ENCODE peak calls at places on chromosomes 3 and 15, in ten cellular contexts. D is cardiac muscle cell; K is heart left ventricle; I is GM23338; X is tibial artery; R is sigmoid colon; O is CD8-positive, alpha-beta memory T cell; A is IMR-90; E is ovary; C is body of pancreas. F is an unnamed sample.

GRCh38 chr15:59611277-59612260 is at the start of gene GCNT3:
- DNase-seq in D (peak; percentile 17), E (no peak), R (no peak), A (peak; percentile 12), I (no peak), X (no peak), C (peak; percentile 23), O (no peak), K (no peak), F (no peak)

GRCh38 chr15:94287794-94288246 is 56.5 kb downstream of the MCTP2 start:
- DNase-seq in X (no peak), C (no peak), K (no peak), A (no peak), I (peak; percentile 27), E (no peak), R (no peak), O (peak; percentile 63), D (no peak), F (no peak)

GRCh38 chr3:354433-354832 is 157.9 kb downstream of the CHL1 start:
- DNase-seq in K (no peak), R (no peak), X (no peak), C (peak; percentile 16), D (peak; percentile 38), O (no peak), I (peak; percentile 73), A (peak; percentile 64), E (no peak), F (peak; percentile 59)

GRCh38 chr3:171936231-171936841 is 93.2 kb downstream of the TMEM212 start:
- DNase-seq in I (no peak), D (peak; percentile 92), R (no peak), A (peak; percentile 78), C (no peak), K (no peak), X (no peak), E (no peak), O (no peak), F (no peak)

GRCh38 chr3:194637066-194637465 is 3.8 kb upstream of the TMEM44 start:
- DNase-seq in K (no peak), D (no peak), C (no peak), E (no peak), O (no peak), X (no peak), A (no peak), R (no peak), I (no peak), F (no peak)

GRCh38 chr15:70967646-70968045 is 75.0 kb downstream of the LRRC49 start:
- DNase-seq in X (no peak), E (no peak), O (no peak), K (no peak), A (no peak), I (no peak), R (no peak), D (no peak), C (no peak), F (no peak)

GRCh38 chr3:127455541-127456450 is 134.7 kb downstream of the TPRA1 start:
- DNase-seq in X (peak; percentile 61), E (peak; percentile 81), K (peak; percentile 67), I (peak; percentile 90), C (peak; percentile 65), A (peak; percentile 29), R (peak; percentile 72), O (no peak), D (peak; percentile 68), F (peak; percentile 51)

GRCh38 chr3:109806929-109807328 is 469.6 kb upstream of the DPPA4 start:
- DNase-seq in A (peak; percentile 56), C (no peak), K (no peak), D (peak; percentile 86), I (no peak), R (no peak), X (no peak), E (no peak), O (peak; percentile 65), F (no peak)

GRCh38 chr3:142926368-142926944 is 37.0 kb downstream of the PAQR9 start:
- DNase-seq in D (no peak), A (no peak), K (no peak), O (no peak), C (no peak), I (no peak), E (no peak), X (no peak), R (no peak), F (no peak)

GRCh38 chr3:54857343-54857742 is 70.5 kb downstream of the LRTM1 start:
- DNase-seq in E (no peak), X (no peak), D (no peak), K (no peak), O (no peak), I (no peak), C (no peak), R (no peak), A (no peak), F (no peak)

DNA sequence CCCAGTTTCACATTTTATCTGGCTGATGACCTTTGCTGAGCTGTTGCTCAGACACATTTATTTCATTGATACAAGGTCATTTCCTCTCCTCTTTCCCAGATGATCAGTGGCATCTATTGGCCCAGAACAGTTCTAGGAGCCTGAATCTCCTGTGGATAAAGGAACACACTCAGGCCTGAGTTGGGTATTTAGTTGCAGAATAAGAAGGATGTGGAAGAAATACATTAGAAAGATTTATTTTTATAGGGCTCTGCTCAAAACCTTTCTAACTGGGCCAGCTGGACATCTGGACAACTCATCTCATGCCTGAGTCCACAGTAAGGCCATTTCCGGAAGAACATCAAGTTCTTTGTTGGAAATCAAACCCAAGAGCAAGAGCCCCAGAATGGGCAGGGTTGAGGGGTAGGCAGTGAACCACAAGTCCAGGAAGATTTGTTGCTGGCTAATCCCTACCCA is 19.7 kb upstream of the MFGE8 start:
- DNase-seq in O (no peak), R (no peak), A (no peak), I (no peak), D (no peak), K (peak; percentile 50), E (no peak), C (no peak), X (no peak), F (no peak)
- H3K27ac ChIP-seq in O (no peak overlapping the region), R (peak overlapping the region; percentile 69), A (no peak overlapping the region), I (no peak overlapping the region), D (no peak overlapping the region), K (peak overlapping the region; percentile 85), E (no peak overlapping the region), C (no peak overlapping the region), X (no peak overlapping the region), F (no peak overlapping the region)

GRCh38 chr3:115475178-115476041 is 147.9 kb upstream of the GAP43 start:
- DNase-seq in D (no peak), X (no peak), O (no peak), E (no peak), R (no peak), I (peak; percentile 34), C (no peak), K (peak; percentile 26), A (no peak), F (no peak)
- H3K4me3 ChIP-seq in D (no peak overlapping the region), X (no peak overlapping the region), O (no peak overlapping the region), E (no peak overlapping the region), R (no peak overlapping the region), I (no peak overlapping the region), C (no peak overlapping the region), K (no peak overlapping the region), A (no peak overlapping the region), F (no peak overlapping the region)

DNA sequence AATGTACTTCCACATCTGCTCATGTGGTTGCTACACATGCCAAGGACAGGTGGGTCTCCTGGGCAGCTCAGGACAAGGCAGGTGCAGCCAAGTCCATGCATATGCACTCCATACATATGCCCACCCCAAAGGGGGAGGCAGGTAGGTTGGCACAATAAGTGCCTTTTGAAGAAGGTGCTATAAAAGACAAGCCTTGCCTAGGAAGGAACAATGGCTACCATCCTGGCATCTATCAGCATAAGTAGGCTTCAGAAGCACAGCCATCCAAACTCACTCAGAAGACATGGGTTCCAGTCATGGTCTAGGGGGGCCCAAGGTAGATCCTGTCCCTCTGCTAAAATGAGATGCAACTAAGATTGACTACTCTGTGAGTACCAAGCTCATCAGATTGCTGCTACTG is 34.6 kb downstream of the NBEAL2 start:
- DNase-seq in E (no peak), C (no peak), D (no peak), O (no peak), I (no peak), X (no peak), R (no peak), K (no peak), A (no peak), F (no peak)
- H3K27ac ChIP-seq in E (no peak overlapping the region), C (peak overlapping the region; percentile 14), D (no peak overlapping the region), O (no peak overlapping the region), I (no peak overlapping the region), X (no peak overlapping the region), R (no peak overlapping the region), K (no peak overlapping the region), A (no peak overlapping the region), F (no peak overlapping the region)

GRCh38 chr3:59084598-59084997 is 34.8 kb upstream of the CFAP20DC start:
- DNase-seq in D (no peak), I (no peak), R (no peak), E (no peak), X (no peak), O (no peak), K (no peak), C (no peak), A (no peak), F (no peak)
- H3K4me3 ChIP-seq in D (no peak overlapping the region), I (no peak overlapping the region), R (no peak overlapping the region), E (no peak overlapping the region), X (no peak overlapping the region), O (no peak overlapping the region), K (no peak overlapping the region), C (no peak overlapping the region), A (no peak overlapping the region), F (no peak overlapping the region)

GRCh38 chr15:95431518-95431917 is 899.0 kb upstream of the NR2F2 start:
- DNase-seq in I (no peak), O (no peak), R (no peak), D (no peak), C (no peak), E (no peak), X (no peak), K (no peak), A (no peak), F (no peak)

GRCh38 chr15:95422255-95422654 is 908.2 kb upstream of the NR2F2 start:
- DNase-seq in O (no peak), D (no peak), I (no peak), R (no peak), E (no peak), X (no peak), A (no peak), K (no peak), C (no peak), F (no peak)

GRCh38 chr15:95429345-95429744 is 901.2 kb upstream of the NR2F2 start:
- DNase-seq in R (no peak), K (no peak), X (no peak), O (no peak), E (no peak), A (peak; percentile 9), I (no peak), D (no peak), C (no peak), F (peak; percentile 17)

DNA sequence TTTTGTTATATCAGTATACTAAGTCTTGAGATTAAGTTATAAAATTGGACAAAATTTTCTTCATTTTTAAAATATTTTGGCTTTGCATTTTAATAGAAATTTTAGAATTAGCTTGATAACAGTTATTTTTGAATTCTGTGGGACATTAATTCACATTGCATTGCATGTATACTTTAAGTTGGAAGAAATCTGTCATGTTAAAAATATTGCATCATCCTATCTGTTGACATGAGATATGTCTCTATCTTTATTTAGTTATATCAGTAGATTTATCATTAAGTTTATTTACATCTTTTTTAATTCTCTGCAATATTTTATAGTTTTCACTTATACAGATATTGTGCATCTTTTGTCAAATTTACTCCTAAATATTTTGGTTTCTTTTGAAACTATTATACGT is 904.6 kb upstream of the NR2F2 start:
- DNase-seq in K (no peak), C (no peak), E (no peak), O (no peak), R (no peak), X (no peak), A (no peak), I (no peak), D (no peak), F (no peak)
- H3K27ac ChIP-seq in K (no peak overlapping the region), C (no peak overlapping the region), E (no peak overlapping the region), O (no peak overlapping the region), R (no peak overlapping the region), X (no peak overlapping the region), A (no peak overlapping the region), I (no peak overlapping the region), D (no peak overlapping the region), F (no peak overlapping the region)